ENCODE peak calls at places on chromosomes 4 and X, in five cellular contexts. One of them, this sample, is unnamed.

GRCh38 chrX:20144491-20144890 is 2.9 kb upstream of the EIF1AX start:
- DNase-seq in T-helper 2 cell: no peak
- DNase-seq in mucosa of descending colon: no peak
- DNase-seq in activated T-cell treated with anti-CD3 and anti-CD28 coated beads, Interleukin-2, amount 50 U/mL, for 72 hours: peak; percentile 16
- DNase-seq in stimulated activated CD4-positive, alpha-beta T cell treated with anti-CD3 and anti-CD28 coated beads, TNF-alpha, amount 100 ng/mL, for 48 hours: peak; percentile 4
- DNase-seq in this sample: no peak

GRCh38 chr4:37490391-37491347 is 195.5 kb downstream of the RELL1 start:
- DNase-seq in T-helper 2 cell: no peak
- DNase-seq in mucosa of descending colon: no peak
- DNase-seq in activated T-cell treated with anti-CD3 and anti-CD28 coated beads, Interleukin-2, amount 50 U/mL, for 72 hours: no peak
- DNase-seq in stimulated activated CD4-positive, alpha-beta T cell treated with anti-CD3 and anti-CD28 coated beads, TNF-alpha, amount 100 ng/mL, for 48 hours: no peak
- DNase-seq in this sample: no peak

GRCh38 chrX:111041018-111041462 is 55.0 kb upstream of the PAK3 start:
- DNase-seq in T-helper 2 cell: no peak
- DNase-seq in mucosa of descending colon: no peak
- DNase-seq in activated T-cell treated with anti-CD3 and anti-CD28 coated beads, Interleukin-2, amount 50 U/mL, for 72 hours: no peak
- DNase-seq in stimulated activated CD4-positive, alpha-beta T cell treated with anti-CD3 and anti-CD28 coated beads, TNF-alpha, amount 100 ng/mL, for 48 hours: no peak
- DNase-seq in this sample: no peak

GRCh38 chr4:161454860-161455259 is 708.9 kb downstream of the FSTL5 start:
- DNase-seq in T-helper 2 cell: no peak
- DNase-seq in mucosa of descending colon: no peak
- DNase-seq in activated T-cell treated with anti-CD3 and anti-CD28 coated beads, Interleukin-2, amount 50 U/mL, for 72 hours: no peak
- DNase-seq in stimulated activated CD4-positive, alpha-beta T cell treated with anti-CD3 and anti-CD28 coated beads, TNF-alpha, amount 100 ng/mL, for 48 hours: no peak
- DNase-seq in this sample: no peak

GRCh38 chr4:119281374-119281773 is 40.6 kb downstream of the FABP2 start:
- DNase-seq in T-helper 2 cell: no peak
- DNase-seq in mucosa of descending colon: no peak
- DNase-seq in activated T-cell treated with anti-CD3 and anti-CD28 coated beads, Interleukin-2, amount 50 U/mL, for 72 hours: no peak
- DNase-seq in stimulated activated CD4-positive, alpha-beta T cell treated with anti-CD3 and anti-CD28 coated beads, TNF-alpha, amount 100 ng/mL, for 48 hours: no peak
- DNase-seq in this sample: no peak

GRCh38 chrX:139423186-139423585 is 107.4 kb upstream of the F9 start:
- DNase-seq in T-helper 2 cell: no peak
- DNase-seq in mucosa of descending colon: no peak
- DNase-seq in activated T-cell treated with anti-CD3 and anti-CD28 coated beads, Interleukin-2, amount 50 U/mL, for 72 hours: no peak
- DNase-seq in stimulated activated CD4-positive, alpha-beta T cell treated with anti-CD3 and anti-CD28 coated beads, TNF-alpha, amount 100 ng/mL, for 48 hours: no peak
- DNase-seq in this sample: no peak

GRCh38 chrX:12770440-12770839 is 20.8 kb upstream of the PRPS2 start:
- DNase-seq in T-helper 2 cell: no peak
- DNase-seq in mucosa of descending colon: no peak
- DNase-seq in activated T-cell treated with anti-CD3 and anti-CD28 coated beads, Interleukin-2, amount 50 U/mL, for 72 hours: no peak
- DNase-seq in stimulated activated CD4-positive, alpha-beta T cell treated with anti-CD3 and anti-CD28 coated beads, TNF-alpha, amount 100 ng/mL, for 48 hours: no peak
- DNase-seq in this sample: no peak

GRCh38 chr4:140568507-140569306 is at the start of gene UCP1:
- DNase-seq in T-helper 2 cell: no peak
- DNase-seq in mucosa of descending colon: no peak
- DNase-seq in activated T-cell treated with anti-CD3 and anti-CD28 coated beads, Interleukin-2, amount 50 U/mL, for 72 hours: peak; percentile 8
- DNase-seq in stimulated activated CD4-positive, alpha-beta T cell treated with anti-CD3 and anti-CD28 coated beads, TNF-alpha, amount 100 ng/mL, for 48 hours: no peak
- DNase-seq in this sample: peak; percentile 55

GRCh38 chr4:65287071-65287470 is 383.2 kb downstream of the EPHA5 start:
- DNase-seq in T-helper 2 cell: no peak
- DNase-seq in mucosa of descending colon: no peak
- DNase-seq in activated T-cell treated with anti-CD3 and anti-CD28 coated beads, Interleukin-2, amount 50 U/mL, for 72 hours: no peak
- DNase-seq in stimulated activated CD4-positive, alpha-beta T cell treated with anti-CD3 and anti-CD28 coated beads, TNF-alpha, amount 100 ng/mL, for 48 hours: no peak
- DNase-seq in this sample: no peak

GRCh38 chr4:132383571-132384199 is 765.4 kb upstream of the PCDH10 start:
- DNase-seq in T-helper 2 cell: no peak
- DNase-seq in mucosa of descending colon: no peak
- DNase-seq in activated T-cell treated with anti-CD3 and anti-CD28 coated beads, Interleukin-2, amount 50 U/mL, for 72 hours: no peak
- DNase-seq in stimulated activated CD4-positive, alpha-beta T cell treated with anti-CD3 and anti-CD28 coated beads, TNF-alpha, amount 100 ng/mL, for 48 hours: no peak
- DNase-seq in this sample: no peak

GRCh38 chr4:143616771-143617170 is 83.7 kb downstream of the FREM3 start:
- DNase-seq in T-helper 2 cell: no peak
- DNase-seq in mucosa of descending colon: no peak
- DNase-seq in activated T-cell treated with anti-CD3 and anti-CD28 coated beads, Interleukin-2, amount 50 U/mL, for 72 hours: peak; percentile 29
- DNase-seq in stimulated activated CD4-positive, alpha-beta T cell treated with anti-CD3 and anti-CD28 coated beads, TNF-alpha, amount 100 ng/mL, for 48 hours: peak; percentile 0
- DNase-seq in this sample: no peak

GRCh38 chr4:88457307-88458090 is 580 bp downstream of the HERC5 start:
- DNase-seq in T-helper 2 cell: no peak
- DNase-seq in mucosa of descending colon: peak; percentile 74
- DNase-seq in activated T-cell treated with anti-CD3 and anti-CD28 coated beads, Interleukin-2, amount 50 U/mL, for 72 hours: peak; percentile 47
- DNase-seq in stimulated activated CD4-positive, alpha-beta T cell treated with anti-CD3 and anti-CD28 coated beads, TNF-alpha, amount 100 ng/mL, for 48 hours: peak; percentile 25
- DNase-seq in this sample: peak; percentile 31

GRCh38 chr4:142984871-142985585 is 138.9 kb upstream of the INPP4B start:
- DNase-seq in T-helper 2 cell: no peak
- DNase-seq in mucosa of descending colon: no peak
- DNase-seq in activated T-cell treated with anti-CD3 and anti-CD28 coated beads, Interleukin-2, amount 50 U/mL, for 72 hours: no peak
- DNase-seq in stimulated activated CD4-positive, alpha-beta T cell treated with anti-CD3 and anti-CD28 coated beads, TNF-alpha, amount 100 ng/mL, for 48 hours: no peak
- DNase-seq in this sample: no peak

GRCh38 chr4:74631338-74631737 is 163.0 kb downstream of the BTC start:
- DNase-seq in T-helper 2 cell: no peak
- DNase-seq in mucosa of descending colon: no peak
- DNase-seq in activated T-cell treated with anti-CD3 and anti-CD28 coated beads, Interleukin-2, amount 50 U/mL, for 72 hours: no peak
- DNase-seq in stimulated activated CD4-positive, alpha-beta T cell treated with anti-CD3 and anti-CD28 coated beads, TNF-alpha, amount 100 ng/mL, for 48 hours: no peak
- DNase-seq in this sample: no peak

GRCh38 chr4:122612540-122612939 is 8.3 kb downstream of the IL21 start:
- DNase-seq in T-helper 2 cell: no peak
- DNase-seq in mucosa of descending colon: no peak
- DNase-seq in activated T-cell treated with anti-CD3 and anti-CD28 coated beads, Interleukin-2, amount 50 U/mL, for 72 hours: no peak
- DNase-seq in stimulated activated CD4-positive, alpha-beta T cell treated with anti-CD3 and anti-CD28 coated beads, TNF-alpha, amount 100 ng/mL, for 48 hours: no peak
- DNase-seq in this sample: no peak

GRCh38 chr4:56874166-56874565 is 33.5 kb upstream of the REST start:
- DNase-seq in T-helper 2 cell: no peak
- DNase-seq in mucosa of descending colon: peak; percentile 51
- DNase-seq in activated T-cell treated with anti-CD3 and anti-CD28 coated beads, Interleukin-2, amount 50 U/mL, for 72 hours: no peak
- DNase-seq in stimulated activated CD4-positive, alpha-beta T cell treated with anti-CD3 and anti-CD28 coated beads, TNF-alpha, amount 100 ng/mL, for 48 hours: no peak
- DNase-seq in this sample: no peak

GRCh38 chrX:74382613-74383012 is 38.7 kb upstream of the SLC16A2 start:
- DNase-seq in T-helper 2 cell: peak; percentile 19
- DNase-seq in mucosa of descending colon: no peak
- DNase-seq in activated T-cell treated with anti-CD3 and anti-CD28 coated beads, Interleukin-2, amount 50 U/mL, for 72 hours: peak; percentile 62
- DNase-seq in stimulated activated CD4-positive, alpha-beta T cell treated with anti-CD3 and anti-CD28 coated beads, TNF-alpha, amount 100 ng/mL, for 48 hours: peak; percentile 56
- DNase-seq in this sample: peak; percentile 86

GRCh38 chrX:150164971-150165605 is 198.0 kb upstream of the MAMLD1 start:
- DNase-seq in T-helper 2 cell: no peak
- DNase-seq in mucosa of descending colon: no peak
- DNase-seq in activated T-cell treated with anti-CD3 and anti-CD28 coated beads, Interleukin-2, amount 50 U/mL, for 72 hours: no peak
- DNase-seq in stimulated activated CD4-positive, alpha-beta T cell treated with anti-CD3 and anti-CD28 coated beads, TNF-alpha, amount 100 ng/mL, for 48 hours: no peak
- DNase-seq in this sample: no peak

GRCh38 chrX:25519258-25519657 is 503.5 kb upstream of the ARX start:
- DNase-seq in T-helper 2 cell: no peak
- DNase-seq in mucosa of descending colon: no peak
- DNase-seq in activated T-cell treated with anti-CD3 and anti-CD28 coated beads, Interleukin-2, amount 50 U/mL, for 72 hours: no peak
- DNase-seq in stimulated activated CD4-positive, alpha-beta T cell treated with anti-CD3 and anti-CD28 coated beads, TNF-alpha, amount 100 ng/mL, for 48 hours: no peak
- DNase-seq in this sample: no peak

GRCh38 chrX:154308108-154308946 is 12.7 kb downstream of the TKTL1 start:
- DNase-seq in T-helper 2 cell: peak; percentile 72
- DNase-seq in mucosa of descending colon: no peak
- DNase-seq in activated T-cell treated with anti-CD3 and anti-CD28 coated beads, Interleukin-2, amount 50 U/mL, for 72 hours: peak; percentile 82
- DNase-seq in stimulated activated CD4-positive, alpha-beta T cell treated with anti-CD3 and anti-CD28 coated beads, TNF-alpha, amount 100 ng/mL, for 48 hours: peak; percentile 79
- DNase-seq in this sample: peak; percentile 52

GRCh38 chrX:18992829-18993228 is 8.9 kb upstream of the PHKA2 start:
- DNase-seq in T-helper 2 cell: no peak
- DNase-seq in mucosa of descending colon: no peak
- DNase-seq in activated T-cell treated with anti-CD3 and anti-CD28 coated beads, Interleukin-2, amount 50 U/mL, for 72 hours: no peak
- DNase-seq in stimulated activated CD4-positive, alpha-beta T cell treated with anti-CD3 and anti-CD28 coated beads, TNF-alpha, amount 100 ng/mL, for 48 hours: no peak
- DNase-seq in this sample: no peak

GRCh38 chrX:15465896-15466651 is 27.1 kb downstream of the PIR start:
- DNase-seq in T-helper 2 cell: no peak
- DNase-seq in mucosa of descending colon: no peak
- DNase-seq in activated T-cell treated with anti-CD3 and anti-CD28 coated beads, Interleukin-2, amount 50 U/mL, for 72 hours: no peak
- DNase-seq in stimulated activated CD4-positive, alpha-beta T cell treated with anti-CD3 and anti-CD28 coated beads, TNF-alpha, amount 100 ng/mL, for 48 hours: no peak
- DNase-seq in this sample: no peak

GRCh38 chrX:13759152-13759718 is 24.7 kb downstream of the OFD1 start:
- DNase-seq in T-helper 2 cell: no peak
- DNase-seq in mucosa of descending colon: no peak
- DNase-seq in activated T-cell treated with anti-CD3 and anti-CD28 coated beads, Interleukin-2, amount 50 U/mL, for 72 hours: no peak
- DNase-seq in stimulated activated CD4-positive, alpha-beta T cell treated with anti-CD3 and anti-CD28 coated beads, TNF-alpha, amount 100 ng/mL, for 48 hours: no peak
- DNase-seq in this sample: no peak

GRCh38 chrX:53474707-53475106 is 40.5 kb upstream of the HSD17B10 start:
- DNase-seq in T-helper 2 cell: no peak
- DNase-seq in mucosa of descending colon: no peak
- DNase-seq in activated T-cell treated with anti-CD3 and anti-CD28 coated beads, Interleukin-2, amount 50 U/mL, for 72 hours: no peak
- DNase-seq in stimulated activated CD4-positive, alpha-beta T cell treated with anti-CD3 and anti-CD28 coated beads, TNF-alpha, amount 100 ng/mL, for 48 hours: no peak
- DNase-seq in this sample: no peak

GRCh38 chr4:40227284-40227683 is 30.5 kb downstream of the RHOH start:
- DNase-seq in T-helper 2 cell: peak; percentile 39
- DNase-seq in mucosa of descending colon: no peak
- DNase-seq in activated T-cell treated with anti-CD3 and anti-CD28 coated beads, Interleukin-2, amount 50 U/mL, for 72 hours: peak; percentile 81
- DNase-seq in stimulated activated CD4-positive, alpha-beta T cell treated with anti-CD3 and anti-CD28 coated beads, TNF-alpha, amount 100 ng/mL, for 48 hours: peak; percentile 66
- DNase-seq in this sample: no peak

GRCh38 chrX:132592880-132593279 is 104.0 kb upstream of the MBNL3 start:
- DNase-seq in T-helper 2 cell: no peak
- DNase-seq in mucosa of descending colon: no peak
- DNase-seq in activated T-cell treated with anti-CD3 and anti-CD28 coated beads, Interleukin-2, amount 50 U/mL, for 72 hours: no peak
- DNase-seq in stimulated activated CD4-positive, alpha-beta T cell treated with anti-CD3 and anti-CD28 coated beads, TNF-alpha, amount 100 ng/mL, for 48 hours: no peak
- DNase-seq in this sample: no peak

GRCh38 chrX:13647709-13648212 is 5.2 kb upstream of the TCEANC start:
- DNase-seq in T-helper 2 cell: peak; percentile 47
- DNase-seq in mucosa of descending colon: no peak
- DNase-seq in activated T-cell treated with anti-CD3 and anti-CD28 coated beads, Interleukin-2, amount 50 U/mL, for 72 hours: peak; percentile 72
- DNase-seq in stimulated activated CD4-positive, alpha-beta T cell treated with anti-CD3 and anti-CD28 coated beads, TNF-alpha, amount 100 ng/mL, for 48 hours: peak; percentile 27
- DNase-seq in this sample: peak; percentile 88

This sample was measured in Peyer's patch.